ENCODE peak calls at places on chromosomes 1 and 21, in eight cellular contexts. Y is cardiac fibroblast, N is BE2C, V is thoracic aorta, H is uterus, J is heart left ventricle, C is cardiac muscle cell, K is fibroblast of lung. Q is an unnamed sample.

GRCh38 chr1:214514032-214514818 is 37.2 kb downstream of the PTPN14 start:
- DNase-seq in Y (peak; percentile 53), N (no peak), J (no peak), K (peak; percentile 78), H (no peak), C (no peak), V (no peak), Q (no peak)

GRCh38 chr1:204941415-204942338 is 71.0 kb downstream of the NFASC start:
- DNase-seq in N (peak; percentile 78), Y (peak; percentile 65), K (peak; percentile 33), H (peak; percentile 73), J (peak; percentile 72), C (peak; percentile 81), V (no peak), Q (peak; percentile 21)

GRCh38 chr1:13808729-13809131 is 108.7 kb downstream of the PRDM2 start:
- DNase-seq in N (peak; percentile 21), Y (peak; percentile 58), J (peak; percentile 69), K (peak; percentile 18), V (no peak), C (peak; percentile 41), H (peak; percentile 44), Q (no peak)

GRCh38 chr1:109750241-109750882 is 9.5 kb upstream of the GSTM3 start:
- DNase-seq in H (no peak), N (no peak), K (no peak), C (no peak), J (no peak), Y (no peak), V (no peak), Q (no peak)

GRCh38 chr1:116067564-116067887 is 43.7 kb upstream of the MAB21L3 start:
- DNase-seq in C (no peak), K (peak; percentile 63), H (no peak), V (no peak), Y (peak; percentile 88), J (peak; percentile 60), N (no peak), Q (peak; percentile 61)

GRCh38 chr1:96840396-96840795 is 118.8 kb downstream of the PTBP2 start:
- DNase-seq in V (no peak), H (no peak), J (no peak), K (no peak), C (no peak), Y (no peak), N (no peak), Q (no peak)

GRCh38 chr1:59997479-59997878 is 70.9 kb upstream of the CYP2J2 start:
- DNase-seq in H (no peak), K (no peak), N (no peak), J (no peak), C (no peak), Y (no peak), V (no peak), Q (no peak)

GRCh38 chr1:50529510-50529909 is 106.3 kb upstream of the DMRTA2 start:
- DNase-seq in Y (no peak), J (no peak), H (no peak), N (no peak), K (no peak), C (no peak), V (no peak), Q (no peak)

GRCh38 chr1:43439121-43439581 is 14.6 kb downstream of the HYI start:
- DNase-seq in Y (no peak), J (no peak), H (peak; percentile 12), V (no peak), C (no peak), N (no peak), K (no peak), Q (no peak)

GRCh38 chr1:115129071-115129640 is 39.9 kb upstream of the TSPAN2 start:
- DNase-seq in K (no peak), V (no peak), J (no peak), N (no peak), C (no peak), H (no peak), Y (no peak), Q (no peak)

GRCh38 chr1:219352961-219353651 is 179.4 kb downstream of the LYPLAL1 start:
- DNase-seq in V (no peak), H (no peak), K (no peak), N (no peak), J (no peak), C (peak; percentile 4), Y (no peak), Q (no peak)

GRCh38 chr1:212667223-212668139 is 32.2 kb downstream of the BATF3 start:
- DNase-seq in Y (peak; percentile 98), K (peak; percentile 94), V (peak; percentile 23), J (peak; percentile 41), H (peak; percentile 42), N (peak; percentile 90), C (no peak), Q (peak; percentile 93)

GRCh38 chr1:99306056-99306455 is 41.8 kb downstream of the PLPPR4 start:
- DNase-seq in C (no peak), Y (no peak), K (no peak), J (no peak), H (no peak), V (no peak), N (no peak), Q (no peak)

GRCh38 chr1:25045480-25046193 is 115.6 kb upstream of the RUNX3 start:
- DNase-seq in N (no peak), C (no peak), Y (no peak), K (no peak), J (no peak), V (no peak), H (no peak), Q (no peak)

GRCh38 chr1:97006044-97006676 is 284.6 kb downstream of the PTBP2 start:
- DNase-seq in J (no peak), V (no peak), N (peak; percentile 53), Y (peak; percentile 81), C (no peak), H (no peak), K (peak; percentile 94), Q (peak; percentile 26)

GRCh38 chr1:165225650-165226049 is 130.9 kb downstream of the LMX1A start:
- DNase-seq in Y (no peak), K (no peak), C (no peak), V (no peak), H (no peak), J (no peak), N (no peak), Q (no peak)

GRCh38 chr1:15749399-15750291 is 7.3 kb downstream of the TMEM82 start:
- DNase-seq in V (peak; percentile 81), J (no peak), K (peak; percentile 36), H (peak; percentile 52), Y (peak; percentile 32), C (no peak), N (no peak), Q (no peak)

GRCh38 chr1:12711421-12712005 is 4.4 kb upstream of the AADACL3 start:
- DNase-seq in V (no peak), N (no peak), C (no peak), H (no peak), K (no peak), Y (no peak), J (no peak), Q (no peak)

GRCh38 chr1:7221823-7222462 is 436.7 kb downstream of the CAMTA1 start:
- DNase-seq in V (no peak), K (peak; percentile 26), H (no peak), J (no peak), Y (no peak), C (no peak), N (no peak), Q (no peak)

GRCh38 chr1:7539772-7540175 is 231.3 kb upstream of the VAMP3 start:
- DNase-seq in C (peak; percentile 65), V (no peak), N (peak; percentile 65), J (peak; percentile 27), Y (peak; percentile 24), K (peak; percentile 63), H (no peak), Q (no peak)

GRCh38 chr1:45884700-45885099 is 81.3 kb downstream of the MAST2 start:
- DNase-seq in N (no peak), H (no peak), Y (no peak), J (no peak), C (no peak), K (peak; percentile 40), V (no peak), Q (no peak)

GRCh38 chr21:45317401-45318145 is 29.9 kb upstream of the POFUT2 start:
- DNase-seq in K (peak; percentile 89), J (peak; percentile 22), V (no peak), H (no peak), N (no peak), Y (peak; percentile 75), C (no peak), Q (no peak)

GRCh38 chr1:204065174-204065985 is 7.5 kb upstream of the SOX13 start:
- DNase-seq in N (no peak), C (no peak), Y (no peak), V (no peak), J (peak; percentile 58), K (no peak), H (peak; percentile 72), Q (no peak)

GRCh38 chr1:154514066-154514553 is 11.9 kb upstream of the SHE start:
- DNase-seq in H (no peak), N (no peak), C (no peak), Y (no peak), K (no peak), J (no peak), V (no peak), Q (no peak)
- TF ChIP-seq CTCF in H (no peak), N (no peak), C (no peak), Y (no peak), K (no peak), J (no peak), V (no peak), Q (no peak)

GRCh38 chr1:175802407-175803123 is 59.2 kb upstream of the TNR start:
- DNase-seq in J (no peak), N (no peak), H (no peak), K (no peak), V (no peak), C (peak; percentile 62), Y (no peak), Q (no peak)
- H3K4me3 ChIP-seq in J (no peak overlapping the region), N (no peak overlapping the region), H (no peak overlapping the region), K (no peak overlapping the region), V (no peak overlapping the region), C (no peak overlapping the region), Y (no peak overlapping the region), Q (no peak overlapping the region)

GRCh38 chr1:18940303-18941020 is 16.0 kb downstream of the IFFO2 start:
- DNase-seq in N (no peak), J (no peak), C (no peak), H (no peak), K (no peak), Y (no peak), V (no peak), Q (no peak)
- TF ChIP-seq CTCF in N (no peak), J (no peak), C (no peak), H (no peak), K (no peak), Y (no peak), V (no peak), Q (no peak)

GRCh38 chr1:226813671-226814591 is 56.5 kb upstream of the PSEN2 start:
- DNase-seq in Y (no peak), J (no peak), H (no peak), K (no peak), V (no peak), C (no peak), N (no peak), Q (no peak)

GRCh38 chr1:226816585-226816984 is 53.8 kb upstream of the PSEN2 start:
- DNase-seq in Y (peak; percentile 60), H (no peak), K (peak; percentile 95), C (no peak), N (no peak), V (no peak), J (no peak), Q (no peak)

GRCh38 chr1:226810681-226811080 is 59.7 kb upstream of the PSEN2 start:
- DNase-seq in J (no peak), H (no peak), V (no peak), C (no peak), Y (no peak), N (no peak), K (no peak), Q (no peak)

GRCh38 chr1:226809785-226810571 is 60.4 kb upstream of the PSEN2 start:
- DNase-seq in H (no peak), J (no peak), K (peak; percentile 85), Y (no peak), N (no peak), C (no peak), V (no peak), Q (no peak)

GRCh38 chr1:226814751-226815496 is 55.5 kb upstream of the PSEN2 start:
- DNase-seq in K (peak; percentile 84), H (peak; percentile 78), N (peak; percentile 21), Y (peak; percentile 82), C (no peak), V (peak; percentile 14), J (peak; percentile 60), Q (peak; percentile 62)
- H3K4me3 ChIP-seq in K (no peak overlapping the region), H (no peak overlapping the region), N (no peak overlapping the region), Y (no peak overlapping the region), C (no peak overlapping the region), V (no peak overlapping the region), J (no peak overlapping the region), Q (no peak overlapping the region)